ENCODE peak calls at places on chromosomes 4 and X, in eight cellular contexts. N is C1 segment of cervical spinal cord, O is fibroblast of pulmonary artery, S is SHP77 treated with DMSO at 0.1 percent for 48 hours, Z is lung microvascular endothelial cell, J is AG20443, L is NCI-H1436, K is pancreas. F is an unnamed sample.

GRCh38 chr4:128311659-128312392 is 24.2 kb upstream of the PGRMC2 start:
- DNase-seq in N (no peak), O (no peak), S (no peak), Z (peak), J (no peak), L (no peak), K (no peak), F (no peak)

GRCh38 chr4:38867478-38868054 is at the start of gene FAM114A1:
- DNase-seq in N (peak), O (peak), S (no peak), Z (peak), J (peak), L (peak), K (peak), F (peak)

GRCh38 chr4:4719446-4719845 is 140.0 kb upstream of the MSX1 start:
- DNase-seq in N (no peak), O (no peak), S (no peak), Z (no peak), J (no peak), L (no peak), K (no peak), F (no peak)

GRCh38 chr4:93267747-93268146 is 560.8 kb upstream of the ATOH1 start:
- DNase-seq in N (no peak), O (no peak), S (no peak), Z (no peak), J (no peak), L (no peak), K (no peak), F (no peak)

GRCh38 chrX:11663875-11664210 is 1.9 kb downstream of the ARHGAP6 start:
- DNase-seq in N (no peak), O (no peak), S (no peak), Z (no peak), J (no peak), L (no peak), K (no peak), F (no peak)

GRCh38 chrX:107207943-107208342 is 1.5 kb downstream of the DNAAF6 start:
- DNase-seq in N (no peak), O (no peak), S (no peak), Z (no peak), J (no peak), L (no peak), K (no peak), F (no peak)

GRCh38 chrX:39899876-39900787 is 197.6 kb downstream of the BCOR start:
- DNase-seq in N (no peak), O (no peak), S (no peak), Z (no peak), J (no peak), L (peak), K (no peak), F (no peak)

GRCh38 chr4:184165291-184165690 is 52.4 kb downstream of the ENPP6 start:
- DNase-seq in N (no peak), O (no peak), S (no peak), Z (no peak), J (no peak), L (no peak), K (no peak), F (no peak)

GRCh38 chrX:72554448-72555140 is 18.0 kb downstream of the HDAC8 start:
- DNase-seq in N (no peak), O (no peak), S (no peak), Z (no peak), J (no peak), L (peak), K (no peak), F (peak)

GRCh38 chr4:108001540-108001939 is 11.9 kb downstream of the HADH start:
- DNase-seq in N (no peak), O (peak), S (no peak), Z (no peak), J (no peak), L (no peak), K (no peak), F (no peak)

GRCh38 chr4:3257691-3258482 is 8.9 kb downstream of the MSANTD1 start:
- DNase-seq in N (no peak), O (peak), S (no peak), Z (no peak), J (peak), L (no peak), K (no peak), F (no peak)

GRCh38 chr4:91935217-91935616 is 368.5 kb upstream of the GRID2 start:
- DNase-seq in N (no peak), O (no peak), S (no peak), Z (no peak), J (no peak), L (no peak), K (no peak), F (no peak)

GRCh38 chr4:8905773-8906667 is 34.4 kb upstream of the HMX1 start:
- DNase-seq in N (no peak), O (no peak), S (no peak), Z (no peak), J (no peak), L (no peak), K (peak), F (no peak)

GRCh38 chr4:151324449-151325319 is 721 bp downstream of the SH3D19 start:
- DNase-seq in N (peak), O (peak), S (no peak), Z (peak), J (peak), L (no peak), K (peak), F (peak)

GRCh38 chrX:38462257-38462656 is 99.1 kb upstream of the TSPAN7 start:
- DNase-seq in N (no peak), O (no peak), S (no peak), Z (no peak), J (no peak), L (no peak), K (no peak), F (no peak)

GRCh38 chrX:125404667-125405160 is 85.0 kb downstream of the TEX13C start:
- DNase-seq in N (no peak), O (no peak), S (no peak), Z (no peak), J (no peak), L (no peak), K (no peak), F (no peak)

GRCh38 chr4:127889903-127890302 is 9.2 kb downstream of the PLK4 start:
- DNase-seq in N (no peak), O (peak), S (no peak), Z (no peak), J (no peak), L (no peak), K (no peak), F (no peak)

GRCh38 chr4:6873291-6873690 is 36.3 kb upstream of the TBC1D14 start:
- DNase-seq in N (no peak), O (peak), S (no peak), Z (no peak), J (no peak), L (no peak), K (no peak), F (peak)

GRCh38 chrX:70452143-70452733 is 7.6 kb downstream of the DLG3 start:
- DNase-seq in N (peak), O (peak), S (no peak), Z (peak), J (peak), L (peak), K (peak), F (peak)

GRCh38 chr4:6239486-6239885 is 30.2 kb upstream of the WFS1 start:
- DNase-seq in N (no peak), O (no peak), S (no peak), Z (no peak), J (no peak), L (no peak), K (no peak), F (no peak)

GRCh38 chr4:10096201-10096975 is 20.2 kb downstream of the WDR1 start:
- DNase-seq in N (peak), O (peak), S (no peak), Z (no peak), J (peak), L (no peak), K (peak), F (peak)

GRCh38 chr4:114281561-114281960 is 302.1 kb upstream of the ARSJ start:
- DNase-seq in N (no peak), O (peak), S (no peak), Z (no peak), J (peak), L (no peak), K (no peak), F (no peak)

GRCh38 chr4:46986922-46987638 is 6.3 kb downstream of the GABRA4 start:
- DNase-seq in N (no peak), O (no peak), S (no peak), Z (no peak), J (no peak), L (no peak), K (no peak), F (no peak)

GRCh38 chr4:147015531-147015930 is 69.9 kb upstream of the TTC29 start:
- DNase-seq in N (no peak), O (no peak), S (no peak), Z (no peak), J (no peak), L (no peak), K (no peak), F (no peak)

GRCh38 chrX:135639066-135639815 is 74.2 kb upstream of the CT45A1 start:
- DNase-seq in N (no peak), O (no peak), S (no peak), Z (no peak), J (no peak), L (no peak), K (no peak), F (no peak)

GRCh38 chrX:39705299-39705698 is 392.5 kb downstream of the BCOR start:
- DNase-seq in N (no peak), O (peak), S (peak), Z (peak), J (peak), L (no peak), K (peak), F (peak)

GRCh38 chr4:121758896-121759568 is 5.9 kb downstream of the SMIM43 start:
- DNase-seq in N (no peak), O (peak), S (no peak), Z (no peak), J (peak), L (no peak), K (no peak), F (no peak)

GRCh38 chrX:105618393-105619101 is 203.8 kb upstream of the NRK start:
- DNase-seq in N (no peak), O (no peak), S (no peak), Z (no peak), J (no peak), L (no peak), K (no peak), F (no peak)

GRCh38 chr4:45316257-45316656 is 589.9 kb upstream of the GNPDA2 start:
- DNase-seq in N (no peak), O (peak), S (no peak), Z (no peak), J (no peak), L (no peak), K (no peak), F (no peak)

GRCh38 chr4:140150636-140150885 is 3.4 kb downstream of the MAML3 start:
- DNase-seq in N (no peak), O (no peak), S (no peak), Z (no peak), J (no peak), L (no peak), K (no peak), F (no peak)

GRCh38 chrX:87525771-87526229 is 8.2 kb downstream of the KLHL4 start:
- DNase-seq in N (no peak), O (peak), S (no peak), Z (no peak), J (no peak), L (no peak), K (no peak), F (peak)

GRCh38 chr4:110287130-110287529 is 88.7 kb upstream of the ELOVL6 start:
- DNase-seq in N (no peak), O (peak), S (no peak), Z (no peak), J (peak), L (no peak), K (no peak), F (peak)

GRCh38 chr4:78527555-78527954 is 24.0 kb upstream of the ANXA3 start:
- DNase-seq in N (no peak), O (no peak), S (no peak), Z (no peak), J (no peak), L (no peak), K (no peak), F (no peak)

GRCh38 chrX:47628980-47629379 is 750 bp downstream of the CFP start:
- DNase-seq in N (no peak), O (no peak), S (no peak), Z (no peak), J (no peak), L (no peak), K (no peak), F (no peak)

GRCh38 chr4:125620066-125620850 is 305.5 kb downstream of the FAT4 start:
- DNase-seq in N (no peak), O (peak), S (no peak), Z (no peak), J (peak), L (no peak), K (no peak), F (no peak)

GRCh38 chr4:62952366-62952765 is 1456.9 kb downstream of the TECRL start:
- DNase-seq in N (no peak), O (no peak), S (no peak), Z (no peak), J (no peak), L (no peak), K (no peak), F (no peak)

GRCh38 chrX:13607356-13607995 is 38.1 kb downstream of the EGFL6 start:
- DNase-seq in N (no peak), O (no peak), S (no peak), Z (no peak), J (no peak), L (no peak), K (no peak), F (no peak)

GRCh38 chr4:120760047-120760446 is 162.5 kb downstream of the PRDM5 start:
- DNase-seq in N (no peak), O (no peak), S (no peak), Z (no peak), J (no peak), L (no peak), K (no peak), F (no peak)